ENCODE peak calls at places on chromosomes 4 and X, in four cellular contexts. I is CD8-positive, alpha-beta T cell; J is stromal cell of bone marrow; Z is ELR. C is an unnamed sample.

GRCh38 chr4:139214039-139214534 is 37.1 kb upstream of the ELF2 start:
- DNase-seq in I (no peak), J (no peak), Z (no peak), C (no peak)

GRCh38 chr4:73726000-73726399 is 14.4 kb upstream of the CXCL8 start:
- DNase-seq in I (no peak), J (peak), Z (peak), C (peak)

GRCh38 chrX:133493366-133493765 is 78.1 kb upstream of the GPC4 start:
- DNase-seq in I (no peak), J (no peak), Z (no peak), C (peak)

GRCh38 chr4:147689062-147689461 is 5.1 kb upstream of the PRMT9 start:
- DNase-seq in I (no peak), J (no peak), Z (no peak), C (no peak)

GRCh38 chr4:17932041-17932440 is 89.5 kb downstream of the LCORL start:
- DNase-seq in I (no peak), J (no peak), Z (peak), C (peak)

GRCh38 chr4:76251448-76252270 is at the start of gene FAM47E:
- DNase-seq in I (peak), J (peak), Z (peak), C (peak)

GRCh38 chr4:58561170-58561569 is 1451.0 kb upstream of the IGFBP7 start:
- DNase-seq in I (no peak), J (no peak), Z (no peak), C (no peak)

GRCh38 chr4:56655627-56656345 is 25.3 kb downstream of the HOPX start:
- DNase-seq in I (no peak), J (no peak), Z (peak), C (no peak)

GRCh38 chr4:162475221-162475620 is 311.4 kb upstream of the FSTL5 start:
- DNase-seq in I (no peak), J (no peak), Z (peak), C (no peak)

GRCh38 chr4:146458594-146458993 is 63.1 kb downstream of the SLC10A7 start:
- DNase-seq in I (no peak), J (no peak), Z (no peak), C (no peak)

GRCh38 chrX:123083924-123084323 is 100.2 kb upstream of the GRIA3 start:
- DNase-seq in I (no peak), J (no peak), Z (no peak), C (no peak)

GRCh38 chrX:85243761-85244410 is at the start of the genes SATL1 and ZNF711:
- DNase-seq in I (no peak), J (no peak), Z (no peak), C (peak)

GRCh38 chrX:36684053-36684452 is 324.1 kb upstream of the FAM47C start:
- DNase-seq in I (no peak), J (no peak), Z (no peak), C (no peak)

GRCh38 chr4:168451331-168451730 is 29.0 kb downstream of the DDX60L start:
- DNase-seq in I (no peak), J (no peak), Z (peak), C (no peak)

GRCh38 chr4:95124906-95125504 is 367.2 kb downstream of the BMPR1B start:
- DNase-seq in I (no peak), J (peak), Z (peak), C (peak)

GRCh38 chr4:53764761-53765490 is 173.6 kb upstream of the LNX1 start:
- DNase-seq in I (no peak), J (no peak), Z (peak), C (no peak)

GRCh38 chrX:129808163-129808828 is 28.5 kb downstream of the SASH3 start:
- DNase-seq in I (no peak), J (peak), Z (no peak), C (peak)

GRCh38 chrX:122113896-122114295 is 1066.5 kb downstream of the GLUD2 start:
- DNase-seq in I (no peak), J (no peak), Z (no peak), C (no peak)

GRCh38 chr4:75099321-75099720 is 166.4 kb downstream of the PARM1 start:
- DNase-seq in I (no peak), J (no peak), Z (no peak), C (no peak)

GRCh38 chrX:20067709-20068315 is 48.9 kb downstream of the MAP7D2 start:
- DNase-seq in I (no peak), J (peak), Z (peak), C (peak)

GRCh38 chrX:92231391-92231790 is 452.2 kb downstream of the PCDH11X start:
- DNase-seq in I (no peak), J (no peak), Z (no peak), C (no peak)

GRCh38 chr4:12993923-12994322 is 490.2 kb downstream of the RAB28 start:
- DNase-seq in I (no peak), J (no peak), Z (no peak), C (no peak)

GRCh38 chr4:66357316-66357715 is 687.0 kb upstream of the EPHA5 start:
- DNase-seq in I (no peak), J (no peak), Z (peak), C (peak)

GRCh38 chr4:157221895-157222763 is 1.6 kb downstream of the GRIA2 start:
- DNase-seq in I (no peak), J (no peak), Z (peak), C (no peak)

GRCh38 chrX:47697171-47697570 is 38.2 kb upstream of the UXT start:
- DNase-seq in I (no peak), J (no peak), Z (peak), C (peak)

GRCh38 chr4:155676430-155676825 is 9.8 kb downstream of the GUCY1A1 start:
- DNase-seq in I (no peak), J (no peak), Z (no peak), C (no peak)

GRCh38 chr4:101158136-101158485 is 189.2 kb downstream of the PPP3CA start:
- DNase-seq in I (no peak), J (no peak), Z (peak), C (peak)

GRCh38 chr4:119103263-119103662 is 32.4 kb upstream of the MYOZ2 start:
- DNase-seq in I (no peak), J (peak), Z (peak), C (peak)

GRCh38 chr4:17854076-17854475 is 43.3 kb downstream of the NCAPG start:
- DNase-seq in I (no peak), J (no peak), Z (no peak), C (no peak)

GRCh38 chrX:95117556-95117955 is 1443.5 kb downstream of the FAM133A start:
- DNase-seq in I (no peak), J (no peak), Z (no peak), C (no peak)

GRCh38 chr4:1026115-1026514 is 14.7 kb downstream of the FGFRL1 start:
- DNase-seq in I (no peak), J (no peak), Z (peak), C (no peak)

GRCh38 chr4:39518484-39518883 is 8.8 kb downstream of the UGDH start:
- DNase-seq in I (no peak), J (no peak), Z (no peak), C (no peak)